ENCODE peak calls at places on chromosomes 4 and X, in six cellular contexts. D is foreskin fibroblast; O is HT-29; K is endothelial cell; B is progenitor cell of endocrine pancreas; G is activated CD8-positive, alpha-beta memory T cell treated with anti-CD3 and anti-CD28 coated beads, Interleukin-2, amount 50 U/mL, for 48 hours. H is an unnamed sample.

GRCh38 chr4:53646792-53647191 is 55.5 kb upstream of the LNX1 start:
- DNase-seq in D (no peak), O (peak), K (peak), B (no peak), G (no peak), H (no peak)

GRCh38 chr4:5930456-5930855 is 37.6 kb upstream of the CRMP1 start:
- DNase-seq in D (no peak), O (no peak), K (no peak), B (no peak), G (no peak), H (no peak)

GRCh38 chr4:121951570-121952110 is at the start of gene TRPC3:
- DNase-seq in D (peak), O (no peak), K (peak), B (peak), G (peak), H (peak)

GRCh38 chr4:65096630-65097029 is 573.7 kb downstream of the EPHA5 start:
- DNase-seq in D (no peak), O (no peak), K (no peak), B (no peak), G (no peak), H (no peak)

GRCh38 chrX:7219153-7219705 is 71.3 kb upstream of the PUDP start:
- DNase-seq in D (no peak), O (no peak), K (no peak), B (no peak), G (no peak), H (no peak)

GRCh38 chrX:71111141-71111843 is at the start of gene IL2RG:
- DNase-seq in D (no peak), O (no peak), K (no peak), B (no peak), G (peak), H (peak)

GRCh38 chr4:6916069-6916586 is 6.5 kb downstream of the TBC1D14 start:
- DNase-seq in D (no peak), O (peak), K (no peak), B (no peak), G (no peak), H (no peak)

GRCh38 chr4:22713841-22714240 is 21.1 kb downstream of the GBA3 start:
- DNase-seq in D (no peak), O (no peak), K (no peak), B (no peak), G (no peak), H (no peak)

GRCh38 chrX:103554687-103555417 is 30.5 kb upstream of the TCEAL4 start:
- DNase-seq in D (no peak), O (no peak), K (peak), B (peak), G (peak), H (peak)

GRCh38 chr4:166146806-166147540 is 273.9 kb downstream of the TLL1 start:
- DNase-seq in D (no peak), O (no peak), K (no peak), B (no peak), G (no peak), H (no peak)

GRCh38 chr4:10806993-10807645 is 122.6 kb upstream of the CLNK start:
- DNase-seq in D (no peak), O (no peak), K (no peak), B (no peak), G (no peak), H (no peak)

GRCh38 chr4:147733614-147734344 is 1.9 kb downstream of the ARHGAP10 start:
- DNase-seq in D (peak), O (no peak), K (no peak), B (no peak), G (no peak), H (no peak)

GRCh38 chrX:108737754-108738153 is 1.4 kb upstream of the IRS4 start:
- DNase-seq in D (no peak), O (no peak), K (no peak), B (no peak), G (no peak), H (no peak)

GRCh38 chr4:54589586-54589985 is 68.2 kb upstream of the KIT start:
- DNase-seq in D (no peak), O (no peak), K (no peak), B (no peak), G (no peak), H (no peak)

GRCh38 chrX:13048265-13048664 is 3.8 kb upstream of the FAM9C start:
- DNase-seq in D (peak), O (no peak), K (no peak), B (no peak), G (no peak), H (no peak)

GRCh38 chr4:56077676-56078075 is 128.9 kb downstream of the CEP135 start:
- DNase-seq in D (no peak), O (no peak), K (no peak), B (no peak), G (no peak), H (no peak)

GRCh38 chr4:86944964-86945781 is 10.4 kb downstream of the AFF1 start:
- DNase-seq in D (no peak), O (no peak), K (no peak), B (no peak), G (no peak), H (no peak)

GRCh38 chr4:170138580-170139194 is 48.9 kb upstream of the AADAT start:
- DNase-seq in D (peak), O (peak), K (peak), B (peak), G (peak), H (peak)

GRCh38 chr4:127586922-127587571 is 45.7 kb upstream of the INTU start:
- DNase-seq in D (peak), O (peak), K (peak), B (no peak), G (no peak), H (no peak)

GRCh38 chrX:136319600-136319999 is 18.8 kb downstream of the ADGRG4 start:
- DNase-seq in D (no peak), O (no peak), K (no peak), B (no peak), G (no peak), H (no peak)

GRCh38 chrX:9644335-9644734 is 121.3 kb downstream of the GPR143 start:
- DNase-seq in D (no peak), O (no peak), K (no peak), B (no peak), G (peak), H (peak)

GRCh38 chrX:136121788-136122187 is 25.5 kb upstream of the FHL1 start:
- DNase-seq in D (no peak), O (no peak), K (no peak), B (no peak), G (no peak), H (no peak)

GRCh38 chr4:89303177-89303576 is 4.4 kb downstream of the GPRIN3 start:
- DNase-seq in D (no peak), O (peak), K (no peak), B (no peak), G (no peak), H (no peak)

GRCh38 chrX:39857780-39858179 is 240.0 kb downstream of the BCOR start:
- DNase-seq in D (no peak), O (no peak), K (no peak), B (no peak), G (peak), H (peak)

GRCh38 chr4:140186651-140187315 is 32.8 kb upstream of the MAML3 start:
- DNase-seq in D (peak), O (peak), K (no peak), B (no peak), G (no peak), H (no peak)

GRCh38 chr4:99300934-99301333 is 10.1 kb upstream of the ADH1A start:
- DNase-seq in D (peak), O (peak), K (no peak), B (no peak), G (no peak), H (no peak)

GRCh38 chr4:138509346-138509745 is 267.2 kb upstream of the SLC7A11 start:
- DNase-seq in D (no peak), O (no peak), K (no peak), B (no peak), G (no peak), H (no peak)

GRCh38 chr4:39495446-39496208 is 31.6 kb downstream of the UGDH start:
- DNase-seq in D (no peak), O (peak), K (no peak), B (no peak), G (no peak), H (no peak)

H was measured in activated naive CD8-positive, alpha-beta T cell treated with anti-CD3 and anti-CD28 coated beads, Interleukin-2, amount 10 ng/mL, durations not matched to agents 7 days and 5 days.